ENCODE peak calls at places on chromosome 3, in nine cellular contexts. Q is posterior vena cava; T is astrocyte of the spinal cord; K is NCI-H1436; D is Caco-2; M is tibial nerve; P is effector memory CD8-positive, alpha-beta T cell; Z is activated T-cell treated with anti-CD3 and anti-CD28 coated beads, Interleukin-2, amount 50 U/mL, for 48 hours; N is fibroblast of the aortic adventitia. V is an unnamed sample.

GRCh38 chr3:34016925-34017592 is 218.6 kb downstream of the PDCD6IP start:
- DNase-seq in Q (no peak), T (no peak), K (no peak), D (no peak), M (no peak), P (no peak), Z (no peak), N (no peak), V (no peak)

GRCh38 chr3:160676547-160677303 is at the start of gene ARL14:
- DNase-seq in Q (no peak), T (peak; percentile 63), K (no peak), D (peak; percentile 54), M (no peak), P (no peak), Z (no peak), N (peak; percentile 65), V (no peak)

GRCh38 chr3:10594915-10595314 is 89.5 kb upstream of the ATP2B2 start:
- DNase-seq in Q (peak; percentile 75), T (peak; percentile 65), K (no peak), D (peak; percentile 66), M (no peak), P (peak; percentile 18), Z (peak; percentile 39), N (peak; percentile 46), V (no peak)

GRCh38 chr3:71398157-71398836 is 185.2 kb downstream of the FOXP1 start:
- DNase-seq in Q (no peak), T (no peak), K (no peak), D (no peak), M (no peak), P (no peak), Z (no peak), N (no peak), V (no peak)

GRCh38 chr3:116836286-116836685 is 126.7 kb downstream of the TUSC7 start:
- DNase-seq in Q (no peak), T (peak; percentile 14), K (no peak), D (no peak), M (no peak), P (no peak), Z (no peak), N (no peak), V (no peak)

GRCh38 chr3:196648856-196649255 is 9.4 kb downstream of the NRROS start:
- DNase-seq in Q (peak; percentile 35), T (no peak), K (no peak), D (no peak), M (no peak), P (no peak), Z (no peak), N (peak; percentile 20), V (no peak)

GRCh38 chr3:97825101-97825500 is 3.3 kb downstream of the CRYBG3 start:
- DNase-seq in Q (no peak), T (no peak), K (no peak), D (no peak), M (no peak), P (no peak), Z (no peak), N (peak; percentile 70), V (no peak)

GRCh38 chr3:46948830-46949671 is 27.5 kb downstream of the CCDC12 start:
- DNase-seq in Q (peak; percentile 82), T (no peak), K (no peak), D (peak; percentile 71), M (no peak), P (no peak), Z (no peak), N (no peak), V (peak; percentile 87)

GRCh38 chr3:53045784-53046170 is at the start of gene SFMBT1:
- DNase-seq in Q (peak; percentile 86), T (peak; percentile 25), K (no peak), D (peak; percentile 76), M (peak; percentile 20), P (peak; percentile 44), Z (peak; percentile 77), N (peak; percentile 34), V (peak; percentile 91)

GRCh38 chr3:52986049-52986448 is 59.8 kb downstream of the SFMBT1 start:
- DNase-seq in Q (no peak), T (no peak), K (no peak), D (no peak), M (no peak), P (no peak), Z (no peak), N (peak; percentile 10), V (no peak)

GRCh38 chr3:69282191-69282590 is 103.7 kb downstream of the FRMD4B start:
- DNase-seq in Q (no peak), T (no peak), K (no peak), D (no peak), M (no peak), P (peak; percentile 49), Z (peak; percentile 77), N (no peak), V (no peak)

GRCh38 chr3:131933665-131934064 is 101.1 kb downstream of the CPNE4 start:
- DNase-seq in Q (no peak), T (peak; percentile 4), K (no peak), D (no peak), M (no peak), P (no peak), Z (no peak), N (no peak), V (no peak)

GRCh38 chr3:50003766-50004278 is 63.9 kb downstream of the RBM6 start:
- DNase-seq in Q (no peak), T (no peak), K (no peak), D (no peak), M (no peak), P (no peak), Z (no peak), N (no peak), V (no peak)

GRCh38 chr3:47283193-47283537 is 421 bp downstream of the KLHL18 start:
- DNase-seq in Q (no peak), T (peak; percentile 20), K (no peak), D (no peak), M (no peak), P (peak; percentile 18), Z (no peak), N (no peak), V (no peak)

GRCh38 chr3:45628746-45629145 is 34.2 kb downstream of the LIMD1 start:
- DNase-seq in Q (no peak), T (no peak), K (no peak), D (no peak), M (no peak), P (no peak), Z (no peak), N (peak; percentile 65), V (no peak)

GRCh38 chr3:13282528-13282985 is 137.6 kb downstream of the NUP210 start:
- DNase-seq in Q (peak; percentile 62), T (no peak), K (no peak), D (no peak), M (no peak), P (no peak), Z (no peak), N (no peak), V (peak; percentile 72)

GRCh38 chr3:55884491-55885285 is 397.6 kb upstream of the WNT5A start:
- DNase-seq in Q (no peak), T (no peak), K (no peak), D (no peak), M (no peak), P (no peak), Z (no peak), N (no peak), V (no peak)

GRCh38 chr3:69084326-69084667 is 440 bp upstream of the ARL6IP5 start:
- DNase-seq in Q (no peak), T (peak; percentile 86), K (no peak), D (no peak), M (no peak), P (no peak), Z (no peak), N (peak; percentile 91), V (no peak)

GRCh38 chr3:30112904-30113484 is 493.4 kb upstream of the TGFBR2 start:
- DNase-seq in Q (no peak), T (peak; percentile 78), K (peak; percentile 7), D (no peak), M (no peak), P (no peak), Z (no peak), N (peak; percentile 81), V (no peak)

GRCh38 chr3:50258979-50259378 is 10.0 kb upstream of the SEMA3B start:
- DNase-seq in Q (no peak), T (no peak), K (no peak), D (no peak), M (no peak), P (no peak), Z (no peak), N (no peak), V (no peak)

GRCh38 chr3:149599236-149599635 is 58.6 kb downstream of the WWTR1 start:
- DNase-seq in Q (peak; percentile 83), T (peak; percentile 93), K (no peak), D (no peak), M (peak; percentile 30), P (no peak), Z (no peak), N (peak; percentile 96), V (no peak)

GRCh38 chr3:45496550-45496949 is 98.0 kb upstream of the LIMD1 start:
- DNase-seq in Q (no peak), T (no peak), K (no peak), D (no peak), M (no peak), P (no peak), Z (no peak), N (peak; percentile 77), V (no peak)

GRCh38 chr3:64047214-64047613 is 23.9 kb upstream of the PSMD6 start:
- DNase-seq in Q (no peak), T (no peak), K (no peak), D (no peak), M (no peak), P (no peak), Z (no peak), N (no peak), V (no peak)

GRCh38 chr3:123027292-123028232 is at the start of gene SEMA5B:
- DNase-seq in Q (peak; percentile 81), T (no peak), K (peak; percentile 74), D (no peak), M (no peak), P (peak; percentile 5), Z (peak; percentile 50), N (no peak), V (peak; percentile 82)

GRCh38 chr3:28150465-28151206 is 90.8 kb upstream of the CMC1 start:
- DNase-seq in Q (no peak), T (no peak), K (no peak), D (no peak), M (no peak), P (no peak), Z (no peak), N (peak; percentile 40), V (no peak)

V was measured in spleen.